ENCODE peak calls at places on chromosomes 4 and X, in four cellular contexts. S is caudate nucleus, N is uterus, R is endodermal cell. B is an unnamed sample.

GRCh38 chr4:52995341-52996030 is 133.4 kb downstream of the RASL11B start:
- DNase-seq in S (no peak), N (no peak), R (no peak), B (no peak)

GRCh38 chr4:8585186-8585585 is 5.0 kb downstream of the GPR78 start:
- DNase-seq in S (no peak), N (no peak), R (peak; percentile 76), B (no peak)

GRCh38 chr4:181835348-181835747 is 407.9 kb upstream of the TENM3 start:
- DNase-seq in S (no peak), N (no peak), R (no peak), B (no peak)

GRCh38 chr4:87843936-87844335 is 11.2 kb downstream of the MEPE start:
- DNase-seq in S (no peak), N (no peak), R (no peak), B (no peak)

GRCh38 chr4:83392562-83392961 is 57.9 kb upstream of the HPSE start:
- DNase-seq in S (no peak), N (no peak), R (no peak), B (no peak)

GRCh38 chrX:21741869-21742701 is 15.8 kb downstream of the SMPX start:
- DNase-seq in S (no peak), N (no peak), R (no peak), B (no peak)

GRCh38 chr4:60223098-60223497 is 977.0 kb upstream of the ADGRL3 start:
- DNase-seq in S (no peak), N (no peak), R (no peak), B (no peak)

GRCh38 chrX:134622056-134622812 is 36.0 kb downstream of the PLAC1 start:
- DNase-seq in S (no peak), N (no peak), R (peak; percentile 54), B (peak; percentile 35)

GRCh38 chr4:48483777-48484493 is 792 bp downstream of the SLC10A4 start:
- DNase-seq in S (no peak), N (no peak), R (peak; percentile 78), B (no peak)

GRCh38 chr4:138910201-138910913 is 105.2 kb upstream of the NOCT start:
- DNase-seq in S (no peak), N (no peak), R (no peak), B (no peak)

GRCh38 chr4:141402696-141403095 is 182.0 kb downstream of the ZNF330 start:
- DNase-seq in S (no peak), N (no peak), R (no peak), B (no peak)

GRCh38 chr4:8547108-8547911 is 32.9 kb upstream of the GPR78 start:
- DNase-seq in S (no peak), N (no peak), R (peak; percentile 79), B (no peak)

GRCh38 chr4:88481557-88481956 is 24.6 kb downstream of the HERC5 start:
- DNase-seq in S (no peak), N (no peak), R (no peak), B (no peak)

GRCh38 chr4:102247041-102247440 is 98.2 kb downstream of the SLC39A8 start:
- DNase-seq in S (no peak), N (no peak), R (no peak), B (no peak)

GRCh38 chr4:113880240-113881028 is 99.0 kb downstream of the ARSJ start:
- DNase-seq in S (no peak), N (no peak), R (no peak), B (no peak)

GRCh38 chr4:139609647-139610046 is 53.6 kb upstream of the SETD7 start:
- DNase-seq in S (no peak), N (no peak), R (no peak), B (no peak)

GRCh38 chrX:43809463-43809862 is 72.8 kb downstream of the MAOB start:
- DNase-seq in S (no peak), N (peak; percentile 53), R (no peak), B (no peak)

GRCh38 chr4:141724646-141725045 is 88.3 kb downstream of the IL15 start:
- DNase-seq in S (no peak), N (no peak), R (no peak), B (no peak)

GRCh38 chrX:150984164-150984824 is 1.2 kb downstream of the HMGB3 start:
- DNase-seq in S (no peak), N (no peak), R (no peak), B (no peak)

GRCh38 chr4:153005914-153006381 is 69.8 kb downstream of the FHDC1 start:
- DNase-seq in S (no peak), N (no peak), R (no peak), B (no peak)

GRCh38 chrX:24241822-24242648 is 71.8 kb downstream of the SUPT20HL2 start:
- DNase-seq in S (no peak), N (no peak), R (peak; percentile 52), B (no peak)

GRCh38 chr4:173046144-173046543 is 122.5 kb upstream of the GALNT7 start:
- DNase-seq in S (no peak), N (no peak), R (no peak), B (no peak)

GRCh38 chr4:71941001-71941400 is 90.8 kb upstream of the NPFFR2 start:
- DNase-seq in S (no peak), N (no peak), R (peak; percentile 65), B (no peak)

GRCh38 chrX:143206961-143207360 is 181.2 kb downstream of the SPANXN4 start:
- DNase-seq in S (no peak), N (no peak), R (no peak), B (no peak)

GRCh38 chr4:152479428-152480026 is 56.4 kb downstream of the FBXW7 start:
- DNase-seq in S (no peak), N (no peak), R (no peak), B (no peak)

GRCh38 chr4:56880572-56880971 is 27.1 kb upstream of the REST start:
- DNase-seq in S (no peak), N (no peak), R (no peak), B (no peak)

GRCh38 chrX:118536204-118536603 is 40.6 kb downstream of the DOCK11 start:
- DNase-seq in S (no peak), N (no peak), R (no peak), B (no peak)

GRCh38 chr4:84238247-84239090 is 260.6 kb downstream of the NKX6-1 start:
- DNase-seq in S (no peak), N (no peak), R (no peak), B (no peak)

GRCh38 chr4:151104621-151105020 is 5.2 kb downstream of the RPS3A start:
- DNase-seq in S (no peak), N (no peak), R (no peak), B (no peak)

GRCh38 chr4:5639556-5639955 is 68.8 kb downstream of the EVC2 start:
- DNase-seq in S (no peak), N (no peak), R (no peak), B (no peak)
- H3K27ac ChIP-seq in S (no peak overlapping the region), N (no peak overlapping the region), R (no peak overlapping the region), B (no peak overlapping the region)

GRCh38 chr4:184416913-184417734 is 57.2 kb downstream of the IRF2 start:
- DNase-seq in S (no peak), N (no peak), R (no peak), B (no peak)
- H3K27ac ChIP-seq in S (peak overlapping the region; percentile 14), N (peak overlapping the region; percentile 66), R (no peak overlapping the region), B (peak overlapping the region; percentile 7)

GRCh38 chr4:98930311-98930865 is 1.5 kb upstream of the EIF4E start:
- DNase-seq in S (no peak), N (no peak), R (no peak), B (no peak)
- H3K27ac ChIP-seq in S (peak overlapping the region; percentile 93), N (peak overlapping the region; percentile 96), R (no peak overlapping the region), B (peak overlapping the region; percentile 96)

GRCh38 chr4:7005571-7005970 is 37.6 kb upstream of the TADA2B start:
- DNase-seq in S (no peak), N (no peak), R (no peak), B (no peak)

GRCh38 chr4:7004331-7004730 is 38.8 kb upstream of the TADA2B start:
- DNase-seq in S (no peak), N (no peak), R (no peak), B (no peak)

GRCh38 chr4:7007944-7008343 is 35.2 kb upstream of the TADA2B start:
- DNase-seq in S (no peak), N (no peak), R (peak; percentile 67), B (no peak)

GRCh38 chr4:7007142-7007907 is 35.8 kb upstream of the TADA2B start:
- DNase-seq in S (no peak), N (no peak), R (peak; percentile 72), B (no peak)

DNA sequence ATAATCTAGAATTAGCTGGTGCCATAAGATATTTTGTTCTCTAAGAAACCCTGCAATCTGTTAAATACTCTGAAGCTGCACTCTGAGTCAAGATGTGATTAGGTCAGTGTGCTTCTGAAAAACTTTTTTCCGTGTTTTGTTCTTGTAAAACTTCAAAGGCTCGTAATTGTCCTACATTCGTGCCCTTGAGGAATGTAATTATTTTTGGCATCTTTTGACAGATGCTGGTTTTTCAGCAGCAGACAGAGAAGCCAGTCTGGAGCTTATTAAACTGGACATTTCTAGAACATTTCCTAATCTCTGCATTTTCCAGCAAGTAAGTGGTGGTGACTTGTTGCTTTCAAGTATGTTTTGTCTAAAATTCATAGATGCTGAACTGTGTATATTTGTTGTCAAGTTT is 36.8 kb upstream of the TADA2B start:
- DNase-seq in S (no peak), N (no peak), R (no peak), B (no peak)
- H3K27ac ChIP-seq in S (no peak overlapping the region), N (no peak overlapping the region), R (no peak overlapping the region), B (no peak overlapping the region)

GRCh38 chr4:37891221-37892159 is 606 bp downstream of the TBC1D1 start:
- DNase-seq in S (peak; percentile 54), N (peak; percentile 69), R (peak; percentile 70), B (no peak)

GRCh38 chr4:37892641-37893040 is 1.8 kb downstream of the TBC1D1 start:
- DNase-seq in S (no peak), N (no peak), R (no peak), B (no peak)

GRCh38 chr4:37893164-37893563 is 2.3 kb downstream of the TBC1D1 start:
- DNase-seq in S (no peak), N (no peak), R (no peak), B (no peak)

GRCh38 chr4:37890501-37891220 is at the start of gene TBC1D1:
- DNase-seq in S (peak; percentile 75), N (peak; percentile 63), R (peak; percentile 74), B (no peak)

GRCh38 chr4:37889849-37890500 is 909 bp upstream of the TBC1D1 start:
- DNase-seq in S (peak; percentile 64), N (peak; percentile 88), R (peak; percentile 63), B (no peak)
- H3K27ac ChIP-seq in S (peak overlapping the region; percentile 79), N (peak overlapping the region; percentile 94), R (no peak overlapping the region), B (no peak overlapping the region)

GRCh38 chr4:145805490-145805889 is 125.5 kb downstream of the C4orf51 start:
- DNase-seq in S (no peak), N (no peak), R (peak; percentile 77), B (no peak)

GRCh38 chr4:145812902-145813301 is 125.7 kb downstream of the ZNF827 start:
- DNase-seq in S (no peak), N (no peak), R (no peak), B (no peak)

GRCh38 chr4:145804134-145804533 is 124.2 kb downstream of the C4orf51 start:
- DNase-seq in S (no peak), N (peak; percentile 46), R (no peak), B (no peak)

GRCh38 chr4:145808848-145809512 is 129.0 kb downstream of the C4orf51 start:
- DNase-seq in S (no peak), N (no peak), R (no peak), B (no peak)

GRCh38 chr4:145808021-145808650 is 128.2 kb downstream of the C4orf51 start:
- DNase-seq in S (no peak), N (peak; percentile 30), R (peak; percentile 70), B (peak; percentile 35)
- H3K27ac ChIP-seq in S (no peak overlapping the region), N (peak overlapping the region; percentile 46), R (no peak overlapping the region), B (peak overlapping the region; percentile 57)

GRCh38 chrX:136126892-136127406 is 20.4 kb upstream of the FHL1 start:
- DNase-seq in S (no peak), N (no peak), R (no peak), B (no peak)
- H3K27ac ChIP-seq in S (no peak overlapping the region), N (peak overlapping the region; percentile 88), R (no peak overlapping the region), B (no peak overlapping the region)

B was measured in Panc1.